ENCODE peak calls at places on chromosomes 6 and 20, in eight cellular contexts. C, P, Y, S, Q, T, R and A are unnamed samples.

GRCh38 chr6:141890661-141891060 is 242.1 kb upstream of the GJE1 start:
- DNase-seq in C (no peak), P (no peak), Y (no peak), S (no peak), Q (no peak), T (no peak), R (no peak), A (no peak)

GRCh38 chr20:35561268-35561667 is 19.4 kb downstream of the ERGIC3 start:
- DNase-seq in C (no peak), P (no peak), Y (peak), S (peak), Q (peak), T (no peak), R (peak), A (no peak)

GRCh38 chr20:44166477-44166876 is 20.5 kb downstream of the JPH2 start:
- DNase-seq in C (no peak), P (peak), Y (peak), S (peak), Q (peak), T (peak), R (no peak), A (peak)

GRCh38 chr20:32139947-32140346 is 30.4 kb downstream of the TM9SF4 start:
- DNase-seq in C (no peak), P (no peak), Y (no peak), S (no peak), Q (no peak), T (no peak), R (peak), A (no peak)

GRCh38 chr20:41150664-41151063 is 13.3 kb downstream of the PLCG1 start:
- DNase-seq in C (no peak), P (no peak), Y (no peak), S (peak), Q (no peak), T (no peak), R (no peak), A (no peak)

GRCh38 chr6:170093658-170094596 is 197.0 kb downstream of the DLL1 start:
- DNase-seq in C (no peak), P (no peak), Y (no peak), S (no peak), Q (no peak), T (no peak), R (no peak), A (peak)

GRCh38 chr20:16498526-16499140 is 74.6 kb downstream of the KIF16B start:
- DNase-seq in C (no peak), P (no peak), Y (no peak), S (peak), Q (no peak), T (no peak), R (no peak), A (no peak)

GRCh38 chr6:144415835-144416237 is 130.7 kb downstream of the UTRN start:
- DNase-seq in C (no peak), P (no peak), Y (peak), S (peak), Q (peak), T (no peak), R (no peak), A (no peak)

GRCh38 chr6:71332012-71332411 is 43.4 kb downstream of the OGFRL1 start:
- DNase-seq in C (no peak), P (no peak), Y (no peak), S (peak), Q (no peak), T (no peak), R (no peak), A (no peak)